ENCODE peak calls at places on chromosome 10, in six cellular contexts. One of them, this sample, is unnamed.

GRCh38 chr10:100065084-100065660 is 16.5 kb downstream of the CPN1 start:
- DNase-seq in ovary: no peak
- DNase-seq in IMR-90: no peak
- DNase-seq in sigmoid colon: no peak
- DNase-seq in A549: no peak
- DNase-seq in stomach: no peak
- DNase-seq in this sample: no peak

GRCh38 chr10:49748006-49748405 is 14.1 kb downstream of the OGDHL start:
- DNase-seq in stomach: peak
- DNase-seq in sigmoid colon: no peak
- DNase-seq in ovary: no peak
- DNase-seq in A549: no peak
- DNase-seq in IMR-90: no peak
- DNase-seq in this sample: no peak

GRCh38 chr10:69327463-69328345 is 49.4 kb downstream of the HK1 start:
- DNase-seq in sigmoid colon: peak
- DNase-seq in A549: no peak
- DNase-seq in IMR-90: peak
- DNase-seq in stomach: peak
- DNase-seq in ovary: peak
- DNase-seq in this sample: peak

GRCh38 chr10:29926649-29927048 is 132.7 kb downstream of the JCAD start:
- DNase-seq in A549: no peak
- DNase-seq in ovary: no peak
- DNase-seq in sigmoid colon: no peak
- DNase-seq in stomach: no peak
- DNase-seq in IMR-90: peak
- DNase-seq in this sample: no peak

GRCh38 chr10:92569071-92569470 is 4.8 kb downstream of the IDE start:
- DNase-seq in sigmoid colon: no peak
- DNase-seq in ovary: no peak
- DNase-seq in stomach: no peak
- DNase-seq in A549: no peak
- DNase-seq in IMR-90: peak
- DNase-seq in this sample: no peak

GRCh38 chr10:3471927-3472704 is 299.5 kb upstream of the PITRM1 start:
- DNase-seq in ovary: no peak
- DNase-seq in IMR-90: no peak
- DNase-seq in stomach: no peak
- DNase-seq in A549: peak
- DNase-seq in sigmoid colon: peak
- DNase-seq in this sample: peak

GRCh38 chr10:75461672-75462649 is 30.5 kb downstream of the LRMDA start:
- DNase-seq in ovary: no peak
- DNase-seq in stomach: no peak
- DNase-seq in IMR-90: no peak
- DNase-seq in A549: no peak
- DNase-seq in sigmoid colon: no peak
- DNase-seq in this sample: no peak

GRCh38 chr10:19245889-19246841 is 197.6 kb downstream of the MALRD1 start:
- DNase-seq in ovary: no peak
- DNase-seq in stomach: no peak
- DNase-seq in sigmoid colon: no peak
- DNase-seq in A549: no peak
- DNase-seq in IMR-90: peak
- DNase-seq in this sample: no peak

GRCh38 chr10:127997241-127997640 is 90.3 kb downstream of the PTPRE start:
- DNase-seq in A549: no peak
- DNase-seq in ovary: no peak
- DNase-seq in stomach: no peak
- DNase-seq in IMR-90: no peak
- DNase-seq in sigmoid colon: peak
- DNase-seq in this sample: no peak

GRCh38 chr10:1377756-1378397 is 321.7 kb downstream of the WDR37 start:
- DNase-seq in ovary: no peak
- DNase-seq in IMR-90: no peak
- DNase-seq in sigmoid colon: no peak
- DNase-seq in stomach: peak
- DNase-seq in A549: no peak
- DNase-seq in this sample: no peak

GRCh38 chr10:11881477-11882417 is 58.6 kb downstream of the PROSER2 start:
- DNase-seq in IMR-90: peak
- DNase-seq in stomach: no peak
- DNase-seq in sigmoid colon: no peak
- DNase-seq in A549: peak
- DNase-seq in ovary: no peak
- DNase-seq in this sample: no peak

GRCh38 chr10:59692113-59692512 is 17.5 kb downstream of the SLC16A9 start:
- DNase-seq in sigmoid colon: no peak
- DNase-seq in stomach: no peak
- DNase-seq in ovary: no peak
- DNase-seq in IMR-90: no peak
- DNase-seq in A549: no peak
- DNase-seq in this sample: no peak

GRCh38 chr10:103803941-103804340 is 51.4 kb downstream of the SH3PXD2A start:
- DNase-seq in sigmoid colon: no peak
- DNase-seq in ovary: no peak
- DNase-seq in IMR-90: no peak
- DNase-seq in stomach: no peak
- DNase-seq in A549: no peak
- DNase-seq in this sample: no peak

GRCh38 chr10:93873427-93874115 is 20.2 kb upstream of the SLC35G1 start:
- DNase-seq in ovary: no peak
- DNase-seq in IMR-90: peak
- DNase-seq in sigmoid colon: no peak
- DNase-seq in A549: peak
- DNase-seq in stomach: no peak
- DNase-seq in this sample: no peak

GRCh38 chr10:100735345-100736143 is 9.8 kb upstream of the PAX2 start:
- DNase-seq in ovary: no peak
- DNase-seq in sigmoid colon: no peak
- DNase-seq in A549: no peak
- DNase-seq in stomach: no peak
- DNase-seq in IMR-90: no peak
- DNase-seq in this sample: no peak

GRCh38 chr10:133350283-133350949 is 3.2 kb downstream of the PRAP1 start:
- DNase-seq in IMR-90: no peak
- DNase-seq in stomach: no peak
- DNase-seq in A549: no peak
- DNase-seq in sigmoid colon: peak
- DNase-seq in ovary: no peak
- DNase-seq in this sample: no peak

GRCh38 chr10:112721080-112721698 is 228.9 kb upstream of the TCF7L2 start:
- DNase-seq in A549: peak
- DNase-seq in sigmoid colon: no peak
- DNase-seq in stomach: no peak
- DNase-seq in IMR-90: peak
- DNase-seq in ovary: no peak
- DNase-seq in this sample: peak

GRCh38 chr10:115654961-115655360 is 561.8 kb downstream of the ATRNL1 start:
- DNase-seq in stomach: no peak
- DNase-seq in sigmoid colon: no peak
- DNase-seq in IMR-90: no peak
- DNase-seq in ovary: no peak
- DNase-seq in A549: no peak
- DNase-seq in this sample: no peak

GRCh38 chr10:5614081-5614721 is 52.2 kb downstream of the ASB13 start:
- DNase-seq in stomach: peak
- DNase-seq in ovary: no peak
- DNase-seq in A549: no peak
- DNase-seq in IMR-90: peak
- DNase-seq in sigmoid colon: no peak
- DNase-seq in this sample: no peak

GRCh38 chr10:113552014-113552413 is 839 bp upstream of the HABP2 start:
- DNase-seq in IMR-90: no peak
- DNase-seq in A549: no peak
- DNase-seq in stomach: peak
- DNase-seq in ovary: no peak
- DNase-seq in sigmoid colon: no peak
- DNase-seq in this sample: peak

GRCh38 chr10:74190494-74190893 is 39.5 kb downstream of the ADK start:
- DNase-seq in IMR-90: peak
- DNase-seq in ovary: no peak
- DNase-seq in stomach: no peak
- DNase-seq in sigmoid colon: no peak
- DNase-seq in A549: no peak
- DNase-seq in this sample: no peak
- TF ChIP-seq POLR2A in IMR-90: no peak
- TF ChIP-seq POLR2A in ovary: no peak
- TF ChIP-seq POLR2A in stomach: no peak
- TF ChIP-seq POLR2A in sigmoid colon: no peak
- TF ChIP-seq POLR2A in A549: no peak
- TF ChIP-seq POLR2A in this sample: no peak

GRCh38 chr10:77710759-77711682 is 73.4 kb upstream of the KCNMA1 start:
- DNase-seq in ovary: peak
- DNase-seq in IMR-90: peak
- DNase-seq in sigmoid colon: peak
- DNase-seq in stomach: peak
- DNase-seq in A549: peak
- DNase-seq in this sample: peak
- H3K4me3 ChIP-seq in ovary: peak
- H3K4me3 ChIP-seq in IMR-90: peak
- H3K4me3 ChIP-seq in sigmoid colon: peak
- H3K4me3 ChIP-seq in stomach: peak
- H3K4me3 ChIP-seq in A549: peak
- H3K4me3 ChIP-seq in this sample: peak

GRCh38 chr10:119608316-119609155 is 11.8 kb upstream of the TIAL1 start:
- DNase-seq in stomach: peak
- DNase-seq in ovary: peak
- DNase-seq in A549: peak
- DNase-seq in sigmoid colon: peak
- DNase-seq in IMR-90: peak
- DNase-seq in this sample: peak
- TF ChIP-seq CTCF in stomach: no peak
- TF ChIP-seq CTCF in ovary: no peak
- TF ChIP-seq CTCF in A549: peak
- TF ChIP-seq CTCF in sigmoid colon: peak
- TF ChIP-seq CTCF in IMR-90: peak
- TF ChIP-seq CTCF in this sample: peak

GRCh38 chr10:72322030-72322279 is 32.8 kb downstream of the DNAJB12 start:
- DNase-seq in stomach: no peak
- DNase-seq in sigmoid colon: no peak
- DNase-seq in A549: no peak
- DNase-seq in IMR-90: no peak
- DNase-seq in ovary: no peak
- DNase-seq in this sample: no peak

GRCh38 chr10:72319416-72320254 is 35.1 kb downstream of the DNAJB12 start:
- DNase-seq in stomach: peak
- DNase-seq in IMR-90: peak
- DNase-seq in A549: peak
- DNase-seq in sigmoid colon: peak
- DNase-seq in ovary: peak
- DNase-seq in this sample: peak

GRCh38 chr10:72322280-72323058 is 32.2 kb downstream of the DNAJB12 start:
- DNase-seq in stomach: no peak
- DNase-seq in sigmoid colon: no peak
- DNase-seq in A549: peak
- DNase-seq in ovary: no peak
- DNase-seq in IMR-90: no peak
- DNase-seq in this sample: peak

GRCh38 chr10:72321248-72322029 is 33.3 kb downstream of the DNAJB12 start:
- DNase-seq in ovary: no peak
- DNase-seq in A549: no peak
- DNase-seq in stomach: no peak
- DNase-seq in sigmoid colon: no peak
- DNase-seq in IMR-90: no peak
- DNase-seq in this sample: no peak

DNA sequence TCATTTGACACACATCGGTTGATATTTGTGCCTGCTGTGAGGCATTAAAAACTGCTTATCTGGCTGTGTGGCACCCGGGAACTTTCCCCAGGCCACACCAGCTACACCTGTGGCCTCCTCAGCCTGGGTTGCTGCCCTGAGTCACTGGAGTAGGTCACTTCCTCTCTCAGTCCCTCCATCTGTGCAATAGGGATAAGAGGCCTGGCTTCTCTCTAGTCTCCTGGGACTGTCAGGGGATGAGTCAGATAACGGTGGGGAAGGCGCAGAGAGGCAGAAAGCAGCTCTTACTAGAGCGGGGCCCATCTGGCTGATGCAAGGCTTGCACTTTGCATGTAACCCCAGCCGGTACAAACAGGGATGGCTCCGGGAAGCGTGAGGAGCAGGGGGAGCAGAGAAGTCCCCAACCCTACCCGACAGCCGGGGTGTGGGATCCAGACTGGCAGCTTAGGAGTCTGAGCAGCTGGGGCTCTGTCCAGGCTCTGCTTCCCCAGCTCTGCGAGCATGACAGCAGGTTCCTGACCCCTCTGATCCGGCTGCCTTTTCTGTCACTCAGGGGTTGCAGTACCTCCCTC is 34.0 kb downstream of the DNAJB12 start:
- DNase-seq in ovary: peak
- DNase-seq in stomach: peak
- DNase-seq in A549: peak
- DNase-seq in IMR-90: peak
- DNase-seq in sigmoid colon: peak
- DNase-seq in this sample: no peak
- TF ChIP-seq POLR2A in ovary: no peak
- TF ChIP-seq POLR2A in stomach: no peak
- TF ChIP-seq POLR2A in A549: peak
- TF ChIP-seq POLR2A in IMR-90: peak
- TF ChIP-seq POLR2A in sigmoid colon: no peak
- TF ChIP-seq POLR2A in this sample: peak

GRCh38 chr10:97686301-97686961 is 610 bp downstream of the AVPI1 start:
- DNase-seq in sigmoid colon: no peak
- DNase-seq in ovary: no peak
- DNase-seq in stomach: no peak
- DNase-seq in A549: peak
- DNase-seq in IMR-90: no peak
- DNase-seq in this sample: no peak

GRCh38 chr10:97683556-97684357 is 3.3 kb downstream of the AVPI1 start:
- DNase-seq in stomach: peak
- DNase-seq in A549: peak
- DNase-seq in sigmoid colon: peak
- DNase-seq in IMR-90: peak
- DNase-seq in ovary: no peak
- DNase-seq in this sample: no peak

GRCh38 chr10:97685395-97685958 is 1.6 kb downstream of the AVPI1 start:
- DNase-seq in A549: peak
- DNase-seq in stomach: peak
- DNase-seq in IMR-90: peak
- DNase-seq in sigmoid colon: peak
- DNase-seq in ovary: peak
- DNase-seq in this sample: no peak

GRCh38 chr10:97686962-97687784 is at the start of gene AVPI1:
- DNase-seq in ovary: peak
- DNase-seq in IMR-90: peak
- DNase-seq in stomach: peak
- DNase-seq in A549: peak
- DNase-seq in sigmoid colon: peak
- DNase-seq in this sample: peak

GRCh38 chr10:97684866-97685394 is 2.1 kb downstream of the AVPI1 start:
- DNase-seq in stomach: no peak
- DNase-seq in sigmoid colon: no peak
- DNase-seq in A549: no peak
- DNase-seq in IMR-90: peak
- DNase-seq in ovary: no peak
- DNase-seq in this sample: no peak
- H3K4me3 ChIP-seq in stomach: peak
- H3K4me3 ChIP-seq in sigmoid colon: peak
- H3K4me3 ChIP-seq in A549: peak
- H3K4me3 ChIP-seq in IMR-90: peak
- H3K4me3 ChIP-seq in ovary: peak
- H3K4me3 ChIP-seq in this sample: peak